ENCODE peak calls at places on chromosomes 2 and 18, in five cellular contexts. S is HCT116, U is HepG2, T is K562, W is SK-N-SH. Y is an unnamed sample.

GRCh38 chr2:235793163-235793752 is 299.4 kb downstream of the AGAP1 start:
- DNase-seq in S (no peak), U (peak), T (no peak), W (peak), Y (no peak)

GRCh38 chr2:39719317-39719716 is 53.6 kb downstream of the TMEM178A start:
- DNase-seq in S (no peak), U (no peak), T (no peak), W (no peak), Y (no peak)

GRCh38 chr2:80459028-80459427 is 154.5 kb upstream of the LRRTM1 start:
- DNase-seq in S (no peak), U (no peak), T (no peak), W (no peak), Y (no peak)

GRCh38 chr2:70461414-70461813 is 92.2 kb downstream of the TGFA start:
- DNase-seq in S (no peak), U (no peak), T (no peak), W (no peak), Y (no peak)

GRCh38 chr2:65071499-65072180 is 15.4 kb downstream of the CEP68 start:
- DNase-seq in S (no peak), U (no peak), T (peak), W (peak), Y (no peak)

GRCh38 chr2:10285191-10285577 is 17.5 kb upstream of the HPCAL1 start:
- DNase-seq in S (no peak), U (no peak), T (no peak), W (no peak), Y (no peak)

GRCh38 chr2:43221660-43222471 is 4.5 kb downstream of the ZFP36L2 start:
- DNase-seq in S (peak), U (peak), T (peak), W (peak), Y (no peak)

GRCh38 chr18:47184419-47185050 is 8.4 kb upstream of the IER3IP1 start:
- DNase-seq in S (peak), U (peak), T (peak), W (no peak), Y (no peak)

GRCh38 chr2:69013123-69013836 is at the start of gene ANTXR1:
- DNase-seq in S (peak), U (peak), T (peak), W (peak), Y (no peak)

GRCh38 chr2:47222813-47223564 is 67.9 kb upstream of the STPG4 start:
- DNase-seq in S (no peak), U (no peak), T (no peak), W (no peak), Y (no peak)

GRCh38 chr2:47227532-47228166 is 72.5 kb upstream of the STPG4 start:
- DNase-seq in S (no peak), U (no peak), T (no peak), W (no peak), Y (no peak)

GRCh38 chr2:47223980-47224379 is 68.9 kb upstream of the STPG4 start:
- DNase-seq in S (no peak), U (no peak), T (no peak), W (no peak), Y (no peak)

GRCh38 chr2:47226124-47227040 is 71.3 kb upstream of the STPG4 start:
- DNase-seq in S (no peak), U (peak), T (no peak), W (no peak), Y (no peak)

DNA sequence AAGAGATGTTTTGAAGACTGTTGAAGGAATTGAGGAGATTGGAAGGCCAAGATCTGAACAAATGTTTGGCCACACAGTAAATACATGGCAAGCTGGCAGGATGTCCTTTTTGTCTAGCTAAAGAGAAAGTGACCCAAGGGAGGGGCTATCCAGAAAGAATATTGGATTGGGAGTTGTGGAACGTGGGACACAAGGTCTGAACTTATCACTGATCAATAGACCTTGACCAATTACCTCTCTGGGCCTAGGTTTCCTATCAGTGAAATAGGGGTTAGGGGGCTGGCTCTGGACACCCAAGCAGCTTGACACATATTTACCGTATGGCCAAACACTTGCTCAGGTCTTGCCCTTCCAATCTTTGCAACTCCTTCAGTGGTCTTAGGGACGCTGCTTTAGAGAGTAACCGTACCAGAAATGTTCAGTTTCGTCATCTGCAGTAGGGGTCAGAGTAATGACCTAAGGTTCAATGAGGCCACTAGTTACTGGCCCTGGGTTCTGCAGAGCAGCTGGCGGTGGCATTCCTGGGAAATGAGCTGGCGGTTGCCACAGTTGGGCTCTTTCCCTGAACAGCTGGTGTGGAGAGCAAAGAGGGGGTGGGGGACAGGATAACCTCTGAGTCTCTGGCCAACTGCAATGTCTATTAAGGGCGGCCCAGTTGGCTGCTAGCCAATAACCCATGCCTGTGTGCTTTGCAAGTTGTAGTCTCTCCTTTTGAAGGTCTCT is 70.1 kb upstream of the STPG4 start:
- DNase-seq in S (peak), U (peak), T (peak), W (peak), Y (no peak)
- TF ChIP-seq ZBTB33 in S (no peak), U (peak), T (peak), W (peak), Y (no peak)

DNA sequence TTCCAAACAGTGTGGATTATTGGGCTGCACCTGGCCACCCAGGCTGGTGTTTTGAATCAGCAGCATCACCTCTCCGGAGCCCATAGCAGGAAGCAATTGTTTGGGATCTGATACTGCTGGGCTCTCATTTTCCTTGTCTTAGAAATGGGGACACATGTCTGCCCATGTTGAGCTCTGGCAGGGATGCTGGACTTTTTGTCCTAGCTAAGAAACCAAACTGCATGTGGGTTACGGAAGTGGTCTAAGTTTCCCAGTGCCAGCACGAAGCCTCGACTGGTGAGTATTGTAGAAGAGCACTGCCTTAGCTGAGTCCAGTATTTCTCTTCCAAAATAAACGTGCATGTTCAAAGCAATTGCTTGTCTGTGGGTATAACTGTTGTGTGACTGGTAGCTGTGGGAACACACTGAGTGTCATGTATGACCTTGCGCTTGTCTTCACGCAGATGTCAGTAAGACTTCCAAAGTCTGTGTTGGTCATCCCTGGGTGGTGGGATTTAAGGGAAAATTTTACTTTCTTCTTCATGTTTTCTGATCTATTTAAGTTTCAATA is 43.6 kb downstream of the SH3RF3 start:
- DNase-seq in S (no peak), U (no peak), T (no peak), W (no peak), Y (no peak)
- H3K9ac ChIP-seq in S (no peak), U (no peak), T (no peak), W (peak), Y (no peak)

GRCh38 chr18:25827961-25828561 is 262.4 kb downstream of the SS18 start:
- DNase-seq in S (no peak), U (peak), T (no peak), W (peak), Y (no peak)
- TF ChIP-seq ZBTB33 in S (no peak), U (no peak), T (no peak), W (no peak), Y (no peak)

GRCh38 chr18:78006006-78006802 is 756.6 kb downstream of the GALR1 start:
- DNase-seq in S (no peak), U (no peak), T (no peak), W (no peak), Y (no peak)
- H3K9ac ChIP-seq in S (no peak), U (no peak), T (no peak), W (no peak), Y (no peak)

GRCh38 chr2:241961454-241961853 is 91.9 kb downstream of the RTP5 start:
- DNase-seq in S (no peak), U (no peak), T (no peak), W (no peak), Y (no peak)
- TF ChIP-seq ZBTB33 in S (no peak), U (no peak), T (no peak), W (no peak), Y (no peak)

Y was measured in GM12878.